ENCODE peak calls at places on chromosomes 7 and 10, in four cellular contexts. J is Panc1, O is HCT116, B is stomach. N is an unnamed sample. For H3K4me1, the result is how much of the 10 kb centered on the place peaks cover.

GRCh38 chr10:99711129-99711719 is 20.7 kb downstream of the COX15 start:
- DNase-seq in J (peak), O (peak), B (peak), N (peak)

GRCh38 chr10:56212951-56213350 is 148.1 kb downstream of the ZWINT start:
- DNase-seq in J (no peak), O (no peak), B (no peak), N (no peak)

GRCh38 chr7:26850193-26850651 is 14.2 kb downstream of the SKAP2 start:
- DNase-seq in J (no peak), O (no peak), B (no peak), N (no peak)

GRCh38 chr10:124566222-124566888 is 104.7 kb downstream of the LHPP start:
- DNase-seq in J (no peak), O (no peak), B (no peak), N (no peak)

GRCh38 chr10:5518143-5518542 is 6.6 kb upstream of the CALML3 start:
- DNase-seq in J (no peak), O (no peak), B (no peak), N (peak)

GRCh38 chr10:36280396-36280795 is 638.3 kb upstream of the FZD8 start:
- DNase-seq in J (no peak), O (no peak), B (no peak), N (no peak)

GRCh38 chr7:24318326-24318725 is 34.3 kb downstream of the NPY start:
- DNase-seq in J (peak), O (peak), B (no peak), N (no peak)

GRCh38 chr7:80890839-80891544 is 27.9 kb downstream of the SEMA3C start:
- DNase-seq in J (no peak), O (no peak), B (no peak), N (no peak)

GRCh38 chr7:73426016-73426415 is 7.6 kb upstream of the FZD9 start:
- DNase-seq in J (no peak), O (no peak), B (no peak), N (no peak)

GRCh38 chr7:117480978-117481377 is 1.2 kb downstream of the CFTR start:
- DNase-seq in J (no peak), O (no peak), B (no peak), N (no peak)

GRCh38 chr10:56222237-56222636 is 138.8 kb downstream of the ZWINT start:
- DNase-seq in J (no peak), O (no peak), B (no peak), N (no peak)

GRCh38 chr7:2638224-2638991 is 6.6 kb downstream of the TTYH3 start:
- DNase-seq in J (no peak), O (no peak), B (no peak), N (no peak)
- H3K4me3 ChIP-seq in J (peak), O (no peak), B (no peak), N (no peak)

DNA sequence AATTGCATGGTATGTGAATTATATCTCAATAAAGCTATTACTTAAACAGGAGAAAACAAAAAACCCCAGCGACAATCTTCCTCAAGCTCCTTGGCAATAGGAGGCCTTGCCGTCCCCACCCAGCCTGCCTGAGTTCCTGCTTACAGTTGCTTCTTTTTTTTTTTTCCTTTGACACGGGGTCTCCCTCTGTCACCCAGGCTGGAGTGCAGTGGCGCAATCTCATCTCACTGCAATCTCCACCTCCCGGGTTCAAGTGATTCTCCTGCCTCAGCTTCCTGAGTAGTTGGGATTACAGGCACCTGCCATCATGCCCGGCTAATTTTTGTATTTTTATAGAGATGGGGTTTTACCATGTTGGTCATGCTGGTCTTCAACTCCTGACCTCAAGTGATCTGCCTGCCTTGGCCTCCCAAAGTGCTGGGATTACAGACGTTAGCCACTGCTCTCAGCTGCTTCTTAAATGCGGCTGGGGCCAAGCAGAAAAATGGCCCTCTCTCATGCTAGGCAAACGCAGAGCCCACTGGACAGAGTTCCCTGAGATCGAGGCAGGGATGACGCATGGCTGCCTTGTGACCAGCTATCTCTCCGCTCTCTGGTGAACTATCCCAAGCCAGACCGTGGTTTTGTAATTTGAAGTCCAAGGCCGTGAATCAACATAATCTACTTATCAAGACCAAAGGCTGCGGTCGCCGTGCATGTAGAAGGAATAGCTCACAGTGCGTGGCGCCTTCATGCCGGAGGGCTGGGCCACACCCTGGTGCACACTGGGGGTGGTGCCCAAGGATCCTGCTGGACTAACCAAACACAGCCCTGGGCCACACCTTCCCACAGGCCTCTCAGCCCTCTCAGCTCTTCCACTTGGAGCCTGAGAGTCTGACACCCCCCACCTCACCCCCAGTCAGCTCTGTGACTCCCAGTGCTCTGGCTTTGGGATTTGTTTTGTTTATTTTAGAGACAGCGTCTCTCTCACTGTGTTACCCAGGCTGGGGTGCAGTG is 88.2 kb upstream of the CUX1 start:
- DNase-seq in J (no peak), O (peak), B (peak), N (no peak)
- H3K4me1 ChIP-seq in J (under half), O (under half), B (under half), N (under half)

GRCh38 chr10:90913774-90914420 is 7.0 kb downstream of the ANKRD1 start:
- DNase-seq in J (no peak), O (no peak), B (no peak), N (no peak)

GRCh38 chr10:90912176-90912575 is 8.7 kb downstream of the ANKRD1 start:
- DNase-seq in J (no peak), O (no peak), B (no peak), N (peak)

GRCh38 chr10:90916392-90917110 is 4.3 kb downstream of the ANKRD1 start:
- DNase-seq in J (no peak), O (no peak), B (no peak), N (no peak)

GRCh38 chr10:90915141-90916075 is 5.5 kb downstream of the ANKRD1 start:
- DNase-seq in J (no peak), O (no peak), B (no peak), N (no peak)

GRCh38 chr10:90912854-90913479 is 7.9 kb downstream of the ANKRD1 start:
- DNase-seq in J (no peak), O (no peak), B (no peak), N (no peak)
- TF ChIP-seq POLR2AphosphoS5 in J (no peak), O (no peak), B (no peak), N (no peak)

GRCh38 chr10:121078672-121079102 is 227.5 kb downstream of the WDR11 start:
- DNase-seq in J (no peak), O (no peak), B (no peak), N (peak)

GRCh38 chr10:121079226-121079625 is 228.1 kb downstream of the WDR11 start:
- DNase-seq in J (no peak), O (no peak), B (no peak), N (no peak)

GRCh38 chr10:121078036-121078435 is 226.9 kb downstream of the WDR11 start:
- DNase-seq in J (no peak), O (no peak), B (no peak), N (no peak)

GRCh38 chr10:121077331-121077730 is 226.2 kb downstream of the WDR11 start:
- DNase-seq in J (no peak), O (no peak), B (no peak), N (no peak)

GRCh38 chr10:121080324-121080807 is 229.2 kb downstream of the WDR11 start:
- DNase-seq in J (no peak), O (no peak), B (no peak), N (no peak)
- H3K4me3 ChIP-seq in J (no peak), O (no peak), B (no peak), N (no peak)

GRCh38 chr7:28176645-28177044 is 4.0 kb downstream of the JAZF1 start:
- DNase-seq in J (no peak), O (no peak), B (no peak), N (no peak)
- H3K4me1 ChIP-seq in J (under half), O (under half), B (under half), N (under half)

DNA sequence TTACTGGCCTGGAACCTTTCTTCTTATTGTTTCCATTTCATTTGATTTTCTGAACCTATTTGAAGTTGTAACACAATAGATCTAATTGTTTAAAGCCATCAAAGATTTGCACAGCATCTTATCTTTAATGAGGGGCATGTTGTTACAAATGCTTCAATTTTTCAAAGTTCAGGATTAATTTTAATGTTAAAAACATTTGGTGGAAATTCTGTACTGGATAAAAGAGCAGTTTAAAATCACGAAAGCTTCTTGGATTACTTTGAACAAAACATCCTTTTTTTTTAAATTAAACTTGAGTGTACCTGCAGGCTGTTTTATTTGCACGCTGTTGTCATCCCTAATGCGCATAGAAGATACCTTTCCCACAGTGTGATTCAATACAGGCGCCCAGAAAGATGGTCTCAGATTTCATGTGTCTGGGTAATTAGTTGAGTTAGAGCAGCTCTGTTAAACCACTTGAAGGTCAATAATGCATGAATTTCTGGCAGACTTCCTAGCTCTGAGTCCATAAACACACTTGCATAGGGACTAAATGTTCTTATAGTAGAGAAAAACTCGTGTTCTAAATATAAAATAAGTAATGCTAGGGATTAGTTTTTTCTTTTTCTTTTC is 29.3 kb upstream of the DDX50 start:
- DNase-seq in J (no peak), O (no peak), B (no peak), N (peak)
- TF ChIP-seq POLR2AphosphoS5 in J (no peak), O (no peak), B (peak), N (peak)

DNA sequence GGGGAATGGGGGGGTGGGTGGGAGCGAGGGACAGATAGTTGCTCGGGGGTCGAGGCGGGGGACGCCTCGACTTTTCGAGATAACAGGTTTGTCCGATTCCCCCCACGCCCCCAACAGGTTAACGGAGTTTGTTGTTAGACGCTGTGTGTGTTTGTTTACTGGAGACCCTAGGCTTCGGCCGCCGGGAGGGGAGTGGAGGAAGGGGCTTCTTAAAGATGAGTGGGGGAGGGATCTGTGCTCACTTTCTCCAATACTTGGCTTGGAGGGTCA is 846 bp downstream of the SORCS3 start:
- DNase-seq in J (no peak), O (no peak), B (no peak), N (no peak)
- H3K4me3 ChIP-seq in J (no peak), O (no peak), B (peak), N (no peak)

GRCh38 chr10:79254333-79255006 is 92.8 kb upstream of the PPIF start:
- DNase-seq in J (no peak), O (no peak), B (no peak), N (no peak)

GRCh38 chr10:79252450-79252849 is 94.8 kb upstream of the PPIF start:
- DNase-seq in J (no peak), O (no peak), B (no peak), N (no peak)

GRCh38 chr10:79255007-79255507 is 92.2 kb upstream of the PPIF start:
- DNase-seq in J (no peak), O (no peak), B (no peak), N (no peak)

GRCh38 chr10:79256264-79256806 is 90.9 kb upstream of the PPIF start:
- DNase-seq in J (no peak), O (no peak), B (no peak), N (no peak)

DNA sequence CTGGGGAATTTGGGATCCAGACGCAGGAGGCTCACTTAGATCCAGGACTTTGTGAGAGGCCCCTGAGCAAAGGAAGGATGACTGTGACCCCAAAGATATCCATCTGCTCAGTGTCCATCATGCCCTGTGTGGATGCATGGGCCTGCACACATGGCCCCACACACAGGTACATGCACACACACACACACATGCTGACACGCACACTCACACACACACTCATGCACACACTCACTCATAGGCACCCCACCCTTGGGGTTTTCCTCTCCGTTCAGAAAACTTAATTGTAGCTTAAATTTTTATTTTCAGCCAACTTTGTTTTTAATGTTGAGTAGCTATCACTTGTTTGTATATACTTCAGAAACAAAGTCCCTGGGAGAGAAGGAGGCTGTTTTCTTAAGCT is 93.6 kb upstream of the PPIF start:
- DNase-seq in J (no peak), O (no peak), B (no peak), N (no peak)
- H3K4me1 ChIP-seq in J (under half), O (under half), B (under half), N (under half)

GRCh38 chr10:77205135-77205534 is 432.5 kb downstream of the KCNMA1 start:
- DNase-seq in J (no peak), O (no peak), B (no peak), N (no peak)
- TF ChIP-seq POLR2AphosphoS5 in J (no peak), O (no peak), B (no peak), N (no peak)